ENCODE peak calls at places on chromosome 11, in ten cellular contexts. A is T-helper 9 cell, S is kidney, D is cardiac fibroblast, B is dorsolateral prefrontal cortex, H is activated gamma-delta T cell, I is keratinocyte, T is islet precursor cell, L is fibroblast of mammary gland, W is NT2/D1. E is an unnamed sample.

GRCh38 chr11:61173456-61173855 is 12.2 kb upstream of the VPS37C start:
- DNase-seq in I (no peak), S (no peak), A (no peak), D (peak; percentile 22), H (no peak), W (no peak), L (peak; percentile 46), T (no peak), B (no peak), E (no peak)

GRCh38 chr11:93686812-93687211 is 25.3 kb downstream of the CEP295 start:
- DNase-seq in T (no peak), H (no peak), D (peak; percentile 92), I (no peak), L (peak; percentile 74), A (no peak), W (no peak), S (no peak), B (no peak), E (no peak)

GRCh38 chr11:75342231-75342918 is 9.1 kb downstream of the ARRB1 start:
- DNase-seq in W (no peak), H (no peak), A (no peak), D (no peak), B (no peak), T (no peak), L (no peak), S (peak; percentile 68), I (no peak), E (no peak)

GRCh38 chr11:119623682-119624081 is 105.3 kb downstream of the NECTIN1 start:
- DNase-seq in I (no peak), H (no peak), W (no peak), T (no peak), B (no peak), L (no peak), D (no peak), S (no peak), A (no peak), E (no peak)

GRCh38 chr11:70501026-70501901 is 102.9 kb downstream of the CTTN start:
- DNase-seq in H (no peak), A (no peak), T (peak; percentile 84), W (no peak), L (no peak), I (no peak), S (peak; percentile 67), D (peak; percentile 2), B (peak; percentile 50), E (no peak)

GRCh38 chr11:58927393-58928081 is 11.8 kb upstream of the GLYATL1 start:
- DNase-seq in W (peak; percentile 84), L (no peak), H (no peak), A (no peak), I (no peak), B (no peak), D (peak; percentile 26), T (peak; percentile 94), S (no peak), E (peak; percentile 11)

GRCh38 chr11:96113100-96113710 is 189.3 kb upstream of the MTMR2 start:
- DNase-seq in T (no peak), B (no peak), D (peak; percentile 76), L (peak; percentile 73), I (no peak), S (no peak), H (no peak), W (no peak), A (no peak), E (no peak)

GRCh38 chr11:74678041-74678440 is 53.2 kb downstream of the CHRDL2 start:
- DNase-seq in I (no peak), T (no peak), S (peak; percentile 29), H (no peak), W (no peak), B (no peak), L (no peak), D (no peak), A (no peak), E (no peak)

GRCh38 chr11:113991170-113991569 is 16.3 kb downstream of the HTR3A start:
- DNase-seq in D (peak; percentile 58), I (no peak), A (no peak), W (peak; percentile 46), L (peak; percentile 44), S (no peak), H (no peak), B (no peak), T (peak; percentile 80), E (no peak)

GRCh38 chr11:72524711-72525110 is 90.4 kb upstream of the CLPB start:
- DNase-seq in H (no peak), I (no peak), D (no peak), T (no peak), L (peak; percentile 59), B (no peak), S (no peak), W (no peak), A (no peak), E (no peak)

GRCh38 chr11:7422544-7423331 is 62.6 kb upstream of the OLFML1 start:
- DNase-seq in S (no peak), I (no peak), B (no peak), H (no peak), A (no peak), L (no peak), D (no peak), T (no peak), W (no peak), E (no peak)

GRCh38 chr11:57001674-57002401 is 13.1 kb downstream of the OR5AK2 start:
- DNase-seq in W (no peak), I (no peak), D (peak; percentile 18), T (no peak), H (no peak), A (no peak), S (peak; percentile 59), B (no peak), L (peak; percentile 35), E (no peak)

GRCh38 chr11:16893456-16894076 is 120.6 kb downstream of the PLEKHA7 start:
- DNase-seq in H (no peak), B (no peak), W (no peak), T (peak; percentile 85), S (no peak), I (no peak), A (no peak), L (no peak), D (no peak), E (no peak)

GRCh38 chr11:84465040-84465439 is 1162.1 kb downstream of the DLG2 start:
- DNase-seq in B (peak; percentile 8), L (peak; percentile 18), A (no peak), S (no peak), T (no peak), I (no peak), W (no peak), H (no peak), D (peak; percentile 46), E (no peak)

E was measured in posterior cingulate gyrus.